ENCODE peak calls at places on chromosomes 4 and X, in ten cellular contexts. One of them, this sample, is unnamed.

GRCh38 chrX:39201305-39201990 is 400.2 kb downstream of the MID1IP1 start:
- DNase-seq in GM12865: peak
- DNase-seq in GM23338: no peak
- DNase-seq in WTC11: no peak
- DNase-seq in OCI-LY7: no peak
- DNase-seq in upper lobe of right lung: no peak
- DNase-seq in fibroblast of the aortic adventitia: peak
- DNase-seq in B cell: no peak
- DNase-seq in esophagus squamous epithelium: no peak
- DNase-seq in type B pancreatic cell: no peak
- DNase-seq in this sample: no peak

GRCh38 chr4:25743971-25744370 is 88.3 kb downstream of the SLC34A2 start:
- DNase-seq in GM12865: no peak
- DNase-seq in GM23338: no peak
- DNase-seq in WTC11: no peak
- DNase-seq in OCI-LY7: no peak
- DNase-seq in upper lobe of right lung: no peak
- DNase-seq in fibroblast of the aortic adventitia: peak
- DNase-seq in B cell: no peak
- DNase-seq in esophagus squamous epithelium: no peak
- DNase-seq in type B pancreatic cell: no peak
- DNase-seq in this sample: no peak

GRCh38 chr4:86356831-86357230 is 3.0 kb downstream of the MAPK10 start:
- DNase-seq in GM12865: no peak
- DNase-seq in GM23338: no peak
- DNase-seq in WTC11: no peak
- DNase-seq in OCI-LY7: no peak
- DNase-seq in upper lobe of right lung: no peak
- DNase-seq in fibroblast of the aortic adventitia: no peak
- DNase-seq in B cell: no peak
- DNase-seq in esophagus squamous epithelium: no peak
- DNase-seq in type B pancreatic cell: no peak
- DNase-seq in this sample: no peak

GRCh38 chrX:76148011-76148665 is 24.7 kb upstream of the PBDC1 start:
- DNase-seq in GM12865: peak
- DNase-seq in GM23338: no peak
- DNase-seq in WTC11: no peak
- DNase-seq in OCI-LY7: peak
- DNase-seq in upper lobe of right lung: no peak
- DNase-seq in fibroblast of the aortic adventitia: peak
- DNase-seq in B cell: no peak
- DNase-seq in esophagus squamous epithelium: no peak
- DNase-seq in type B pancreatic cell: no peak
- DNase-seq in this sample: no peak

GRCh38 chr4:13599159-13599558 is 28.4 kb downstream of the BOD1L1 start:
- DNase-seq in GM12865: no peak
- DNase-seq in GM23338: peak
- DNase-seq in WTC11: peak
- DNase-seq in OCI-LY7: peak
- DNase-seq in upper lobe of right lung: no peak
- DNase-seq in fibroblast of the aortic adventitia: no peak
- DNase-seq in B cell: no peak
- DNase-seq in esophagus squamous epithelium: no peak
- DNase-seq in type B pancreatic cell: no peak
- DNase-seq in this sample: no peak

GRCh38 chrX:151938172-151938571 is 25.5 kb downstream of the MAGEA4 start:
- DNase-seq in GM12865: no peak
- DNase-seq in GM23338: no peak
- DNase-seq in WTC11: no peak
- DNase-seq in OCI-LY7: no peak
- DNase-seq in upper lobe of right lung: no peak
- DNase-seq in fibroblast of the aortic adventitia: no peak
- DNase-seq in B cell: no peak
- DNase-seq in esophagus squamous epithelium: no peak
- DNase-seq in type B pancreatic cell: no peak
- DNase-seq in this sample: no peak

GRCh38 chr4:154560824-154561231 is 2.0 kb upstream of the FGB start:
- DNase-seq in GM12865: no peak
- DNase-seq in GM23338: no peak
- DNase-seq in WTC11: no peak
- DNase-seq in OCI-LY7: no peak
- DNase-seq in upper lobe of right lung: no peak
- DNase-seq in fibroblast of the aortic adventitia: peak
- DNase-seq in B cell: no peak
- DNase-seq in esophagus squamous epithelium: no peak
- DNase-seq in type B pancreatic cell: no peak
- DNase-seq in this sample: no peak

GRCh38 chr4:16794816-16795445 is 103.5 kb downstream of the LDB2 start:
- DNase-seq in GM12865: peak
- DNase-seq in GM23338: peak
- DNase-seq in WTC11: peak
- DNase-seq in OCI-LY7: peak
- DNase-seq in upper lobe of right lung: no peak
- DNase-seq in fibroblast of the aortic adventitia: peak
- DNase-seq in B cell: no peak
- DNase-seq in esophagus squamous epithelium: no peak
- DNase-seq in type B pancreatic cell: no peak
- DNase-seq in this sample: peak

GRCh38 chrX:74419861-74420193 is 1.5 kb upstream of the SLC16A2 start:
- DNase-seq in GM12865: no peak
- DNase-seq in GM23338: peak
- DNase-seq in WTC11: no peak
- DNase-seq in OCI-LY7: no peak
- DNase-seq in upper lobe of right lung: no peak
- DNase-seq in fibroblast of the aortic adventitia: no peak
- DNase-seq in B cell: no peak
- DNase-seq in esophagus squamous epithelium: no peak
- DNase-seq in type B pancreatic cell: no peak
- DNase-seq in this sample: no peak

DNA sequence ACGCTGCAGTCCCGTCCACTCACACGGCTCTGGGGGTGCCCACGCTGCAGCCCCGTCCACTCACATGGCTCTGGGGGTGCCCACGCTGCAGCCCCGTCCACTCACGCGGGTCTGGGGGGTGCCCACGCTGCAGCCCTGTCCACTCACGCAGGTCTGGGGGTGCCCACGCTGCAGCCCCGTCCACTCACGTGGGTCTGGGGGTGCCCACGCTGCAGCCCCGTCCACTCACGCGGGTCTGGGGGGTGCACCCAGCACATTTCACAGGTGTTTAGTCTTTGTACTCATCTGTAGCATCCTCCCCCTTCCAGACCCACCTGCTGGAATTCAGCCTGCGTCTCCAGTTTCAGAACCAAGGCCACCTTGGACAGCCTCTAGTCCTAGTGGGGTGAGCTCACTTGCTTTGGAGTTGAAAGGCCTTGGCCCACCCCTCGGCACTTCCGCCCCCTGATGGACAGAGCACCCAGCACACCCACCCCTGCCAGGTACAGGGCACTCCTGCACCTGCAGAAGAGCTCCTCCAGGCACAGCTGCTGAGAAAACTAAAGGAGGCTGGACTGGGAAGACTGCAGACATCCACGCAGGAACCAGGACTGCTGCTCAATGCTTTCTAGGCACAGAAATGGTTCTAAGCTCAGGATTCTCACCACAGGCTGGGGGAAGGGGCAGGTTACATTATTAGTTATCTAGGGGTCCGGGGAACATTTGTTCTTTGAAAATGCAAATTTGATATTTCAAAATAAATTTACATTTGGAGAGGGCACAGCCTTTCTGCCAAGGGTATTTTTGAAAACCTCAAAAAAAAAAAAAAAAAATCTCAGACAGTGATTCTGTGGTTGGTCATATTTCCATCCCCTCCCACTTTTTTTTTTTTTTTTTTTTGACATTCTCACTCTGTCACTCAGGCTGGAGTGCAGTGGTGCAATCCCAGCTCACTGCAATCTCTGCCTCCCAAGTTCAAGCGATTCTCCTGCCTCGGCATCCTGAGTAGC is 72.8 kb downstream of the ABLIM2 start:
- DNase-seq in GM12865: no peak
- DNase-seq in GM23338: peak
- DNase-seq in WTC11: peak
- DNase-seq in OCI-LY7: no peak
- DNase-seq in upper lobe of right lung: no peak
- DNase-seq in fibroblast of the aortic adventitia: no peak
- DNase-seq in B cell: no peak
- DNase-seq in esophagus squamous epithelium: no peak
- DNase-seq in type B pancreatic cell: no peak
- DNase-seq in this sample: no peak
- TF ChIP-seq CTCF in GM12865: no peak
- TF ChIP-seq CTCF in GM23338: peak
- TF ChIP-seq CTCF in WTC11: no peak
- TF ChIP-seq CTCF in OCI-LY7: no peak
- TF ChIP-seq CTCF in upper lobe of right lung: no peak
- TF ChIP-seq CTCF in fibroblast of the aortic adventitia: no peak
- TF ChIP-seq CTCF in B cell: no peak
- TF ChIP-seq CTCF in esophagus squamous epithelium: no peak
- TF ChIP-seq CTCF in type B pancreatic cell: no peak
- TF ChIP-seq CTCF in this sample: no peak

DNA sequence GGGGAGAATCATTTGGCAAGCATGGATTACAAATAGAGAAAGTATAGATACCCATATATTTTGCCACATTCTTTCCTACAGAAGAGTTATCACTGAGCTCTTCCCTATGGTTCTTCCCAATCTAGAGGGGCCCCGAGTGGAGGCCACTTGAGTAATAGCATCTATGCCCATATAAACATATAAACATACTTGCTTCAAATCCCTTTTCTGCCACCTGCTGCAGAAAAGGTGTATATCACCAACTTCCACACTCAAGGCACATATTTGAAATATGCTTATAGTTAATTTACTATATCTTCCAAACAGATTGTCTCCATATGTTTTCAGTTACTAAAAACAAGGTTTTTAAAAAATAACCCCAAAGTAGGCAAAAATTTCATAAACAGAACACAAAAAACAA is 642.8 kb upstream of the DIPK2B start:
- DNase-seq in GM12865: peak
- DNase-seq in GM23338: no peak
- DNase-seq in WTC11: no peak
- DNase-seq in OCI-LY7: no peak
- DNase-seq in upper lobe of right lung: no peak
- DNase-seq in fibroblast of the aortic adventitia: peak
- DNase-seq in B cell: no peak
- DNase-seq in esophagus squamous epithelium: no peak
- DNase-seq in type B pancreatic cell: no peak
- DNase-seq in this sample: no peak
- TF ChIP-seq CTCF in GM12865: no peak
- TF ChIP-seq CTCF in GM23338: no peak
- TF ChIP-seq CTCF in WTC11: no peak
- TF ChIP-seq CTCF in OCI-LY7: peak
- TF ChIP-seq CTCF in upper lobe of right lung: peak
- TF ChIP-seq CTCF in fibroblast of the aortic adventitia: no peak
- TF ChIP-seq CTCF in B cell: peak
- TF ChIP-seq CTCF in esophagus squamous epithelium: peak
- TF ChIP-seq CTCF in type B pancreatic cell: peak
- TF ChIP-seq CTCF in this sample: no peak

DNA sequence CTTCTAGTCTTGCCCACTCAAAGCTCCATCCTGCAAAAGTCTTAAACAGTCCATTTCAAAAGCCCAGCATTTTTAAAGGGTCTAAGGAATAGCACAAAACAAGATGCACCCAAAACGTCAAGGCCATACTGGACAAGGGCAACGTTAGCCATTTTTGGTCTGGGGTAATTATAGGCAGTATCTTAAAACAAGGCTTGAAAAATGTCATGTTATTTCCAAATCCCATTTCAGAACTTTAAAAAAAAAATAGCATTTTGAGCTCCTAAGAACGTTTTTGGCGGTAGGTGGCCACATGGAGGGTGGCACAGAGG is 584 bp upstream of the TMEM165 start:
- DNase-seq in GM12865: no peak
- DNase-seq in GM23338: no peak
- DNase-seq in WTC11: no peak
- DNase-seq in OCI-LY7: no peak
- DNase-seq in upper lobe of right lung: no peak
- DNase-seq in fibroblast of the aortic adventitia: no peak
- DNase-seq in B cell: no peak
- DNase-seq in esophagus squamous epithelium: no peak
- DNase-seq in type B pancreatic cell: no peak
- DNase-seq in this sample: no peak
- TF ChIP-seq CTCF in GM12865: no peak
- TF ChIP-seq CTCF in GM23338: peak
- TF ChIP-seq CTCF in WTC11: no peak
- TF ChIP-seq CTCF in OCI-LY7: peak
- TF ChIP-seq CTCF in upper lobe of right lung: no peak
- TF ChIP-seq CTCF in fibroblast of the aortic adventitia: peak
- TF ChIP-seq CTCF in B cell: no peak
- TF ChIP-seq CTCF in esophagus squamous epithelium: no peak
- TF ChIP-seq CTCF in type B pancreatic cell: peak
- TF ChIP-seq CTCF in this sample: no peak

GRCh38 chr4:83456184-83456501 is 285 bp downstream of the MRPS18C start:
- DNase-seq in GM12865: no peak
- DNase-seq in GM23338: no peak
- DNase-seq in WTC11: no peak
- DNase-seq in OCI-LY7: no peak
- DNase-seq in upper lobe of right lung: no peak
- DNase-seq in fibroblast of the aortic adventitia: no peak
- DNase-seq in B cell: no peak
- DNase-seq in esophagus squamous epithelium: no peak
- DNase-seq in type B pancreatic cell: no peak
- DNase-seq in this sample: no peak

GRCh38 chr4:83454626-83455025 is 997 bp downstream of the HELQ start:
- DNase-seq in GM12865: no peak
- DNase-seq in GM23338: no peak
- DNase-seq in WTC11: no peak
- DNase-seq in OCI-LY7: no peak
- DNase-seq in upper lobe of right lung: no peak
- DNase-seq in fibroblast of the aortic adventitia: peak
- DNase-seq in B cell: no peak
- DNase-seq in esophagus squamous epithelium: no peak
- DNase-seq in type B pancreatic cell: no peak
- DNase-seq in this sample: no peak

DNA sequence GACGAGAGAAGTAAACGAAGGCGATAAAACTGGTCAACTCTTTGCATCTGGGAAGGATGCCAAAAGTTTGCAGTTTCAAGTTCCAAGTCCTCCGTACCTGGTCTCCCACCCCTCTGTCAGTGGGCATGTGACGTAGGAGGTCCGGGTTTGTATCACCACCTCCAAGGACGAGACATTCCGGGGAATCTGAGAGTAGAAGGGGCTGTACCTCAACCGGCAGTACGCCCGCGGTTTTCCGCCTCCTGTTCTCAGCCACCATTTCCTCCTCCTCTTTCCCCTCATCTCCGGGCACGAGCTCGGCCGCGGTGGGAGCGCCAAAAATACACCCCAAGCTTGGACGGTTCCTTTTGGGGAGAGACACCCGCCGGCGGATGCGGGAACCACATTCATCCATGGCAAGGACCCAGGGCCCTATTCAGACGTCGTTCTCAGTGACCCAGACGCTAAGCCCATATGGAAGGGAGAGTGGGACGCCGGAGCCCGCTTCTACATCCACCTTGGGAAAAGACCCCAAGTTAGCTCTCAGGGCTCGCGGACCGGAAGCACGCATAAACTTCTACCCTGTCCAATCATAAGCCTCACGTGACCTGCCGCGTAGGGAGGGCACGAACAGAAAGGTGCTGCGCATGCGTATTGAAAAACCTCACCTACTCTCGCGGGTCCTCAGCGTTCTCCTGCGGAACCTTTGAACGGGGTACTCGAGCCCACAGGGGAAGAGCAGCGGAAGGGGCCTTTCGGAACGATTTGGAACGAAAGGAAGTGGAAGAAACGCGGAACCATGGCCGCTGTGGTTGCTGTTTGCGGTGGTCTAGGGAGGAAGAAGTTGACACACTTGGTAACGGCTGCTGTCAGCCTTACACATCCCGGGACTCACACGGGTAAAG is at the start of the genes HELQ and MRPS18C:
- DNase-seq in GM12865: peak
- DNase-seq in GM23338: peak
- DNase-seq in WTC11: peak
- DNase-seq in OCI-LY7: peak
- DNase-seq in upper lobe of right lung: peak
- DNase-seq in fibroblast of the aortic adventitia: peak
- DNase-seq in B cell: peak
- DNase-seq in esophagus squamous epithelium: peak
- DNase-seq in type B pancreatic cell: peak
- DNase-seq in this sample: peak
- TF ChIP-seq CTCF in GM12865: peak
- TF ChIP-seq CTCF in GM23338: peak
- TF ChIP-seq CTCF in WTC11: no peak
- TF ChIP-seq CTCF in OCI-LY7: peak
- TF ChIP-seq CTCF in upper lobe of right lung: peak
- TF ChIP-seq CTCF in fibroblast of the aortic adventitia: peak
- TF ChIP-seq CTCF in B cell: peak
- TF ChIP-seq CTCF in esophagus squamous epithelium: no peak
- TF ChIP-seq CTCF in type B pancreatic cell: peak
- TF ChIP-seq CTCF in this sample: no peak

This sample was measured in omental fat pad.